ENCODE peak calls at places on chromosomes 1 and 21, in four cellular contexts. J is NCI-H460, D is amygdala, U is cardiac septum. C is an unnamed sample.

GRCh38 chr1:182740120-182740519 is 49.5 kb upstream of the NPL start:
- DNase-seq in J (no peak), D (no peak), U (no peak), C (no peak)

GRCh38 chr1:209589440-209589839 is 5.9 kb downstream of the CAMK1G start:
- DNase-seq in D (no peak), J (no peak), U (no peak), C (no peak)

GRCh38 chr1:111202707-111203623 is 2.5 kb upstream of the DENND2D start:
- DNase-seq in J (no peak), U (no peak), D (no peak), C (no peak)

GRCh38 chr1:181191494-181192040 is 103.1 kb downstream of the IER5 start:
- DNase-seq in D (no peak), J (no peak), U (no peak), C (no peak)

GRCh38 chr1:19651141-19651737 is 7.1 kb downstream of the NBL1 start:
- DNase-seq in J (peak; percentile 41), D (peak; percentile 16), U (no peak), C (peak; percentile 93)

GRCh38 chr1:26582836-26583460 is 53.4 kb downstream of the RPS6KA1 start:
- DNase-seq in D (no peak), J (no peak), U (no peak), C (no peak)

GRCh38 chr21:31181089-31181757 is 142.9 kb upstream of the KRTAP19-8 start:
- DNase-seq in U (no peak), D (no peak), J (no peak), C (no peak)

GRCh38 chr1:59354754-59355337 is 58.0 kb downstream of the FGGY start:
- DNase-seq in D (no peak), U (no peak), J (no peak), C (no peak)

GRCh38 chr1:6033986-6034749 is 11.5 kb upstream of the KCNAB2 start:
- DNase-seq in J (no peak), D (peak; percentile 30), U (no peak), C (peak; percentile 79)

GRCh38 chr21:26366781-26367180 is 196.2 kb upstream of the APP start:
- DNase-seq in D (no peak), J (no peak), U (no peak), C (no peak)

GRCh38 chr1:228463559-228464455 is 23.4 kb upstream of the RNF187 start:
- DNase-seq in D (no peak), J (peak; percentile 48), U (no peak), C (no peak)

GRCh38 chr1:97190326-97190725 is 468.7 kb downstream of the PTBP2 start:
- DNase-seq in D (no peak), J (no peak), U (no peak), C (no peak)

GRCh38 chr1:19122668-19123067 is 87.4 kb downstream of the UBR4 start:
- DNase-seq in J (no peak), U (peak; percentile 76), D (no peak), C (no peak)

GRCh38 chr1:178935610-178936009 is 64.7 kb upstream of the ANGPTL1 start:
- DNase-seq in J (no peak), U (no peak), D (no peak), C (no peak)

GRCh38 chr1:228457396-228458176 is 29.6 kb upstream of the RNF187 start:
- DNase-seq in D (peak; percentile 79), U (peak; percentile 91), J (peak; percentile 100), C (peak; percentile 96)

GRCh38 chr1:161314201-161314981 is at the start of gene SDHC:
- DNase-seq in J (peak; percentile 83), U (peak; percentile 95), D (peak; percentile 91), C (peak; percentile 84)

GRCh38 chr21:42057861-42058437 is 13.2 kb upstream of the UMODL1 start:
- DNase-seq in U (no peak), J (no peak), D (no peak), C (no peak)

GRCh38 chr1:205016075-205016474 is 26.9 kb upstream of the CNTN2 start:
- DNase-seq in D (no peak), J (no peak), U (no peak), C (no peak)

GRCh38 chr1:74468982-74469603 is 43.3 kb downstream of the LRRC53 start:
- DNase-seq in U (no peak), D (no peak), J (peak; percentile 44), C (peak; percentile 37)

GRCh38 chr1:192668434-192668983 is 32.6 kb downstream of the RGS13 start:
- DNase-seq in U (no peak), D (no peak), J (peak; percentile 44), C (no peak)

GRCh38 chr1:230109871-230110667 is 43.0 kb downstream of the GALNT2 start:
- DNase-seq in J (no peak), U (no peak), D (no peak), C (no peak)

GRCh38 chr1:22793647-22794046 is 83.0 kb downstream of the EPHB2 start:
- DNase-seq in J (no peak), D (no peak), U (no peak), C (no peak)

GRCh38 chr1:2393471-2393877 is 1.8 kb downstream of the RER1 start:
- DNase-seq in J (no peak), U (no peak), D (no peak), C (peak; percentile 44)

GRCh38 chr1:36784147-36784862 is 250.0 kb downstream of the GRIK3 start:
- DNase-seq in J (no peak), U (no peak), D (no peak), C (no peak)

GRCh38 chr1:203346060-203346754 is 4.7 kb downstream of the FMOD start:
- DNase-seq in D (no peak), J (no peak), U (no peak), C (no peak)

GRCh38 chr1:43143441-43143888 is 28.6 kb downstream of the EBNA1BP2 start:
- DNase-seq in U (no peak), D (no peak), J (peak; percentile 31), C (no peak)

GRCh38 chr1:89540406-89540970 is 15.9 kb downstream of the LRRC8B start:
- DNase-seq in J (no peak), U (no peak), D (no peak), C (no peak)

GRCh38 chr1:66217021-66217420 is 316.9 kb upstream of the SGIP1 start:
- DNase-seq in D (no peak), J (no peak), U (no peak), C (no peak)

GRCh38 chr1:178407662-178408061 is 89.1 kb downstream of the CLEC20A start:
- DNase-seq in D (no peak), U (no peak), J (no peak), C (no peak)

GRCh38 chr1:58331156-58331555 is 215.4 kb downstream of the OMA1 start:
- DNase-seq in D (no peak), U (no peak), J (no peak), C (no peak)

GRCh38 chr1:180098242-180098995 is 56.2 kb upstream of the QSOX1 start:
- DNase-seq in D (no peak), J (peak; percentile 24), U (no peak), C (no peak)

GRCh38 chr1:167196185-167196584 is 24.5 kb upstream of the POU2F1 start:
- DNase-seq in D (no peak), U (no peak), J (no peak), C (no peak)

GRCh38 chr1:3062616-3063378 is 6.2 kb upstream of the PRDM16 start:
- DNase-seq in U (peak; percentile 69), D (no peak), J (no peak), C (no peak)

GRCh38 chr1:234533975-234534876 is 55.2 kb upstream of the TARBP1 start:
- DNase-seq in D (peak; percentile 70), U (peak; percentile 92), J (no peak), C (no peak)

GRCh38 chr1:182029379-182030331 is 31.9 kb downstream of the ZNF648 start:
- DNase-seq in U (peak; percentile 98), J (peak; percentile 96), D (peak; percentile 91), C (peak; percentile 61)

GRCh38 chr1:180482425-180483275 is 19.7 kb downstream of the ACBD6 start:
- DNase-seq in U (no peak), D (no peak), J (peak; percentile 67), C (no peak)

GRCh38 chr1:53807916-53808315 is 30.2 kb downstream of the NDC1 start:
- DNase-seq in D (no peak), J (no peak), U (no peak), C (no peak)

GRCh38 chr1:213970193-213970592 is 17.6 kb upstream of the PROX1 start:
- DNase-seq in J (no peak), D (no peak), U (no peak), C (no peak)

GRCh38 chr1:100268202-100268601 is 2.2 kb downstream of the RTCA start:
- DNase-seq in J (no peak), U (no peak), D (no peak), C (no peak)

C was measured in HuH-7.5.